ENCODE peak calls at places on chromosomes 1 and 21, in five cellular contexts. U is stimulated activated CD4-positive, alpha-beta T cell treated with anti-CD3 and anti-CD28 coated beads, Interleukin-15, amount 100 ng/mL, for 1 hour; M is kidney tubule cell; A is GM23248; X is mucosa of gallbladder. W is an unnamed sample.

GRCh38 chr21:42847051-42847707 is 32.2 kb downstream of the WDR4 start:
- DNase-seq in U (no peak), M (no peak), A (no peak), X (no peak), W (no peak)

GRCh38 chr1:39326836-39327235 is 122.3 kb downstream of the MACF1 start:
- DNase-seq in U (no peak), M (no peak), A (peak), X (no peak), W (no peak)

GRCh38 chr1:74590288-74590687 is 77.9 kb upstream of the LRRC53 start:
- DNase-seq in U (no peak), M (no peak), A (no peak), X (no peak), W (no peak)

GRCh38 chr1:224258351-224258750 is 71.6 kb downstream of the NVL start:
- DNase-seq in U (no peak), M (no peak), A (no peak), X (no peak), W (no peak)

GRCh38 chr1:62725255-62725654 is 37.1 kb upstream of the DOCK7 start:
- DNase-seq in U (no peak), M (no peak), A (peak), X (no peak), W (peak)

GRCh38 chr1:31064685-31065309 is 720 bp downstream of the PUM1 start:
- DNase-seq in U (no peak), M (peak), A (peak), X (peak), W (peak)

GRCh38 chr1:115771847-115772457 is 3.4 kb upstream of the CASQ2 start:
- DNase-seq in U (no peak), M (peak), A (peak), X (peak), W (peak)

GRCh38 chr21:29217818-29218252 is 80.9 kb upstream of the BACH1 start:
- DNase-seq in U (no peak), M (peak), A (peak), X (no peak), W (peak)

GRCh38 chr1:239361403-239361802 is 25.0 kb upstream of the CHRM3 start:
- DNase-seq in U (no peak), M (peak), A (peak), X (no peak), W (peak)

GRCh38 chr1:5348732-5349465 is 643.3 kb downstream of the NPHP4 start:
- DNase-seq in U (no peak), M (no peak), A (no peak), X (no peak), W (no peak)

GRCh38 chr1:61264825-61265242 is 182.5 kb downstream of the NFIA start:
- DNase-seq in U (no peak), M (no peak), A (no peak), X (no peak), W (no peak)

GRCh38 chr1:154973344-154974085 is 966 bp upstream of the CKS1B start:
- DNase-seq in U (peak), M (peak), A (peak), X (peak), W (peak)

GRCh38 chr1:207815913-207816312 is 64.1 kb downstream of the CD46 start:
- DNase-seq in U (no peak), M (peak), A (peak), X (no peak), W (peak)

GRCh38 chr21:43024737-43025136 is 50.4 kb downstream of the PKNOX1 start:
- DNase-seq in U (no peak), M (no peak), A (no peak), X (no peak), W (no peak)

GRCh38 chr1:72177711-72178110 is 104.6 kb downstream of the NEGR1 start:
- DNase-seq in U (no peak), M (peak), A (peak), X (no peak), W (peak)

W was measured in GM03348.